ENCODE peak calls at places on chromosomes 5 and 9, in four cellular contexts. Y is activated naive CD8-positive, alpha-beta T cell treated with anti-CD3 and anti-CD28 coated beads for 36 hours; L is NCI-H1694; Z is stimulated activated CD8-positive, alpha-beta memory T cell treated with anti-CD3 and anti-CD28 coated beads, Interleukin-7, amount 100 ng/mL, for 24 hours. J is an unnamed sample.
A peak's percentile ranks its signal among the peaks of the same experiment; 100 is the strongest.

GRCh38 chr9:86585422-86586143 is 231.4 kb upstream of the TUT7 start:
- DNase-seq in Z (no peak), Y (no peak), L (no peak), J (no peak)

GRCh38 chr9:89955626-89956025 is 350.8 kb downstream of the GADD45G start:
- DNase-seq in Z (no peak), Y (no peak), L (no peak), J (no peak)

GRCh38 chr9:99266136-99267023 is 44.3 kb downstream of the SEC61B start:
- DNase-seq in L (peak; percentile 11), Z (peak; percentile 45), Y (peak; percentile 76), J (peak; percentile 59)

GRCh38 chr5:77993799-77994318 is 217.7 kb upstream of the TBCA start:
- DNase-seq in L (no peak), Y (no peak), Z (no peak), J (no peak)

GRCh38 chr9:112080831-112081542 is 94.1 kb downstream of the SUSD1 start:
- DNase-seq in L (no peak), Z (no peak), Y (no peak), J (no peak)

GRCh38 chr5:27652505-27652904 is 614.1 kb upstream of the CDH9 start:
- DNase-seq in L (no peak), Z (no peak), Y (no peak), J (no peak)

GRCh38 chr5:89988998-89989690 is 420.4 kb downstream of the CETN3 start:
- DNase-seq in Z (no peak), Y (no peak), L (no peak), J (no peak)

GRCh38 chr9:16824545-16825041 is 45.9 kb downstream of the BNC2 start:
- DNase-seq in L (no peak), Y (no peak), Z (no peak), J (no peak)

GRCh38 chr9:16825971-16826370 is 44.5 kb downstream of the BNC2 start:
- DNase-seq in Y (no peak), L (no peak), Z (no peak), J (no peak)

GRCh38 chr9:23319092-23319491 is 506.9 kb downstream of the ELAVL2 start:
- DNase-seq in L (no peak), Z (no peak), Y (no peak), J (no peak)

GRCh38 chr9:89941875-89942274 is 337.1 kb downstream of the GADD45G start:
- DNase-seq in L (no peak), Y (no peak), Z (no peak), J (no peak)

GRCh38 chr9:77085416-77085815 is 66.0 kb downstream of the FOXB2 start:
- DNase-seq in Y (no peak), Z (no peak), L (no peak), J (no peak)

GRCh38 chr9:92525306-92525705 is 10.5 kb downstream of the ECM2 start:
- DNase-seq in Z (no peak), Y (no peak), L (no peak), J (no peak)

GRCh38 chr9:116278326-116278725 is 124.7 kb downstream of the PAPPA start:
- DNase-seq in L (no peak), Z (no peak), Y (no peak), J (no peak)

GRCh38 chr9:112002847-112003457 is 106.3 kb downstream of the UGCG start:
- DNase-seq in L (no peak), Y (no peak), Z (no peak), J (no peak)

GRCh38 chr9:134671341-134672113 is 29.9 kb downstream of the COL5A1 start:
- DNase-seq in L (no peak), Z (no peak), Y (no peak), J (no peak)

GRCh38 chr9:129002989-129003388 is 25.1 kb downstream of the SH3GLB2 start:
- DNase-seq in Y (no peak), Z (no peak), L (no peak), J (no peak)

GRCh38 chr9:28136113-28136512 is 562.8 kb upstream of the C9orf72 start:
- DNase-seq in Z (no peak), L (no peak), Y (no peak), J (no peak)

GRCh38 chr9:26170224-26170623 is 492.0 kb upstream of the TUSC1 start:
- DNase-seq in Z (no peak), Y (no peak), L (no peak), J (no peak)

GRCh38 chr9:87148391-87149237 is 201.3 kb upstream of the GAS1 start:
- DNase-seq in L (no peak), Y (no peak), Z (no peak), J (no peak)

GRCh38 chr9:20479419-20480155 is 142.7 kb downstream of the MLLT3 start:
- DNase-seq in Z (no peak), L (no peak), Y (no peak), J (no peak)

GRCh38 chr5:53091304-53091703 is 18.3 kb downstream of the MOCS2 start:
- DNase-seq in Y (no peak), L (no peak), Z (no peak), J (no peak)

GRCh38 chr9:124352616-124353015 is 62.6 kb downstream of the PSMB7 start:
- DNase-seq in L (no peak), Y (no peak), Z (no peak), J (no peak)

GRCh38 chr5:14475013-14475412 is 106.6 kb upstream of the OTULINL start:
- DNase-seq in Z (no peak), Y (no peak), L (no peak), J (no peak)

GRCh38 chr5:89293849-89294248 is 410.9 kb upstream of the MEF2C start:
- DNase-seq in Z (no peak), L (no peak), Y (no peak), J (no peak)

GRCh38 chr5:55450050-55450765 is 84.6 kb downstream of the PLPP1 start:
- DNase-seq in Y (no peak), L (no peak), Z (no peak), J (no peak)

GRCh38 chr5:128844354-128844923 is 120.8 kb upstream of the SLC27A6 start:
- DNase-seq in Y (no peak), Z (no peak), L (peak; percentile 8), J (no peak)

GRCh38 chr9:124198948-124199347 is 58.8 kb upstream of the NEK6 start:
- DNase-seq in L (no peak), Y (no peak), Z (no peak), J (no peak)

GRCh38 chr5:164663223-164663989 is 1158.0 kb downstream of the MAT2B start:
- DNase-seq in Y (no peak), L (no peak), Z (no peak), J (no peak)

GRCh38 chr9:20331095-20331685 is 291.1 kb downstream of the MLLT3 start:
- DNase-seq in Z (no peak), L (no peak), Y (no peak), J (no peak)

GRCh38 chr5:128674837-128675446 is 136.9 kb upstream of the FBN2 start:
- DNase-seq in Y (peak; percentile 26), L (peak; percentile 15), Z (no peak), J (peak; percentile 23)

J was measured in activated naive CD4-positive, alpha-beta T cell treated with Interleukin-2 at 50 U/mL for 16 hours.